ENCODE peak calls at places on chromosome 12, in eight cellular contexts. Y is cardiac muscle cell, R is RWPE1, U is glutamatergic neuron, P is heart right ventricle, N is fibroblast of the aortic adventitia, E is dorsolateral prefrontal cortex, Q is hepatocyte. I is an unnamed sample.

GRCh38 chr12:127588224-127588623 is 678.7 kb upstream of the TMEM132C start:
- DNase-seq in Y (peak), P (no peak), Q (no peak), E (no peak), U (no peak), N (peak), R (peak), I (no peak)

GRCh38 chr12:6538420-6539275 is 4.3 kb downstream of the GAPDH start:
- DNase-seq in Q (no peak), Y (peak), P (no peak), R (no peak), N (peak), U (no peak), E (no peak), I (no peak)

GRCh38 chr12:132593938-132594358 is 16.4 kb downstream of the LRCOL1 start:
- DNase-seq in U (peak), P (peak), Q (peak), Y (peak), E (peak), N (peak), R (peak), I (peak)

GRCh38 chr12:1826867-1827705 is 6.7 kb downstream of the LRTM2 start:
- DNase-seq in U (no peak), E (no peak), P (no peak), N (no peak), Y (no peak), Q (no peak), R (no peak), I (no peak)

GRCh38 chr12:48811454-48812090 is 6.7 kb upstream of the CACNB3 start:
- DNase-seq in R (no peak), P (no peak), N (no peak), U (no peak), Q (no peak), E (no peak), Y (no peak), I (no peak)

GRCh38 chr12:49893753-49894752 is 9.6 kb downstream of the FAIM2 start:
- DNase-seq in R (peak), E (no peak), P (no peak), Y (peak), N (peak), Q (peak), U (no peak), I (peak)

GRCh38 chr12:103301642-103302620 is 193.8 kb downstream of the C12orf42 start:
- DNase-seq in P (no peak), N (no peak), Y (no peak), E (no peak), Q (peak), U (peak), R (no peak), I (no peak)

GRCh38 chr12:114213055-114213561 is 192.8 kb downstream of the TBX5 start:
- DNase-seq in Q (no peak), P (peak), Y (no peak), E (no peak), U (no peak), N (no peak), R (no peak), I (no peak)

GRCh38 chr12:62724285-62724684 is 210.7 kb downstream of the PPM1H start:
- DNase-seq in R (no peak), Q (no peak), U (no peak), N (no peak), Y (no peak), E (no peak), P (no peak), I (no peak)

GRCh38 chr12:227923-228845 is 14.2 kb upstream of the SLC6A12 start:
- DNase-seq in E (no peak), Q (no peak), R (no peak), N (no peak), Y (no peak), U (no peak), P (no peak), I (no peak)

GRCh38 chr12:96070670-96071279 is 35.4 kb upstream of the LTA4H start:
- DNase-seq in Q (no peak), R (no peak), Y (peak), E (peak), N (peak), P (no peak), U (peak), I (no peak)

GRCh38 chr12:40175045-40175444 is 49.8 kb upstream of the LRRK2 start:
- DNase-seq in N (no peak), R (no peak), P (no peak), U (no peak), E (no peak), Q (no peak), Y (no peak), I (no peak)

GRCh38 chr12:26286186-26286585 is 90.8 kb downstream of the SSPN start:
- DNase-seq in U (no peak), R (no peak), Q (no peak), Y (no peak), P (no peak), E (peak), N (no peak), I (no peak)

GRCh38 chr12:51262758-51263177 is 7.4 kb downstream of the SMAGP start:
- DNase-seq in U (peak), P (no peak), E (no peak), N (peak), Y (peak), R (no peak), Q (no peak), I (peak)

GRCh38 chr12:65490193-65490592 is 211.7 kb downstream of the MSRB3 start:
- DNase-seq in Q (no peak), E (no peak), N (peak), P (no peak), U (no peak), Y (peak), R (no peak), I (peak)

GRCh38 chr12:47033081-47033480 is 46.3 kb upstream of the PCED1B start:
- DNase-seq in U (no peak), E (no peak), Y (peak), Q (peak), R (no peak), N (peak), P (no peak), I (peak)

GRCh38 chr12:67592228-67593011 is 56.1 kb upstream of the DYRK2 start:
- DNase-seq in Y (peak), R (peak), U (no peak), Q (peak), P (peak), E (no peak), N (peak), I (peak)

GRCh38 chr12:171743-172705 is 41.9 kb downstream of the SLC6A12 start:
- DNase-seq in N (no peak), E (no peak), P (no peak), Y (no peak), R (no peak), U (no peak), Q (no peak), I (no peak)

GRCh38 chr12:49487605-49488004 is 51.2 kb upstream of the KCNH3 start:
- DNase-seq in R (no peak), P (no peak), Y (no peak), U (no peak), Q (no peak), E (no peak), N (no peak), I (no peak)

GRCh38 chr12:93851245-93851665 is 174.1 kb downstream of the CRADD start:
- DNase-seq in U (no peak), Q (no peak), P (no peak), N (no peak), R (no peak), Y (no peak), E (no peak), I (no peak)

GRCh38 chr12:6946033-6946919 is 2.5 kb downstream of the C12orf57 start:
- DNase-seq in Y (peak), Q (peak), U (peak), P (no peak), N (no peak), E (peak), R (peak), I (peak)

GRCh38 chr12:104352106-104352713 is 48.7 kb downstream of the EID3 start:
- DNase-seq in P (no peak), Y (no peak), N (peak), E (no peak), Q (peak), R (no peak), U (no peak), I (no peak)

GRCh38 chr12:2378835-2379330 is 326.1 kb downstream of the CACNA1C start:
- DNase-seq in R (no peak), Q (no peak), U (no peak), Y (no peak), E (no peak), P (no peak), N (no peak), I (no peak)

GRCh38 chr12:49200882-49201594 is 12.2 kb upstream of the TUBA1A start:
- DNase-seq in R (peak), P (no peak), E (no peak), Y (peak), U (no peak), Q (peak), N (peak), I (no peak)

GRCh38 chr12:52130695-52131094 is 51.2 kb downstream of the SMIM41 start:
- DNase-seq in P (no peak), Q (no peak), E (no peak), U (no peak), N (no peak), R (no peak), Y (no peak), I (no peak)

GRCh38 chr12:56954956-56955355 is 2.5 kb downstream of the RDH16 start:
- DNase-seq in Y (no peak), N (no peak), U (no peak), Q (no peak), E (no peak), R (no peak), P (no peak), I (no peak)

GRCh38 chr12:55935742-55936151 is 4.8 kb downstream of the DGKA start:
- DNase-seq in N (no peak), P (peak), R (no peak), E (peak), Y (peak), U (no peak), Q (no peak), I (no peak)

GRCh38 chr12:57389033-57389432 is 41.8 kb downstream of the R3HDM2 start:
- DNase-seq in R (peak), P (no peak), U (no peak), Y (peak), N (peak), E (no peak), Q (peak), I (no peak)

GRCh38 chr12:94792690-94793089 is 142.3 kb upstream of the TMCC3 start:
- DNase-seq in N (no peak), Q (peak), P (peak), Y (peak), E (no peak), R (no peak), U (no peak), I (no peak)

GRCh38 chr12:105369014-105369413 is 38.5 kb downstream of the C12orf75 start:
- DNase-seq in U (no peak), P (no peak), Q (no peak), R (no peak), Y (peak), E (no peak), N (peak), I (no peak)
- TF ChIP-seq CTCF in U (no peak), P (no peak), Q (peak), R (no peak), Y (no peak), E (no peak), N (peak), I (no peak)

GRCh38 chr12:121209629-121210572 is at the start of gene P2RX4:
- DNase-seq in Q (peak), E (peak), N (peak), R (peak), P (peak), U (peak), Y (peak), I (peak)
- TF ChIP-seq CTCF in Q (peak), E (peak), N (no peak), R (peak), P (peak), U (no peak), Y (peak), I (peak)

DNA sequence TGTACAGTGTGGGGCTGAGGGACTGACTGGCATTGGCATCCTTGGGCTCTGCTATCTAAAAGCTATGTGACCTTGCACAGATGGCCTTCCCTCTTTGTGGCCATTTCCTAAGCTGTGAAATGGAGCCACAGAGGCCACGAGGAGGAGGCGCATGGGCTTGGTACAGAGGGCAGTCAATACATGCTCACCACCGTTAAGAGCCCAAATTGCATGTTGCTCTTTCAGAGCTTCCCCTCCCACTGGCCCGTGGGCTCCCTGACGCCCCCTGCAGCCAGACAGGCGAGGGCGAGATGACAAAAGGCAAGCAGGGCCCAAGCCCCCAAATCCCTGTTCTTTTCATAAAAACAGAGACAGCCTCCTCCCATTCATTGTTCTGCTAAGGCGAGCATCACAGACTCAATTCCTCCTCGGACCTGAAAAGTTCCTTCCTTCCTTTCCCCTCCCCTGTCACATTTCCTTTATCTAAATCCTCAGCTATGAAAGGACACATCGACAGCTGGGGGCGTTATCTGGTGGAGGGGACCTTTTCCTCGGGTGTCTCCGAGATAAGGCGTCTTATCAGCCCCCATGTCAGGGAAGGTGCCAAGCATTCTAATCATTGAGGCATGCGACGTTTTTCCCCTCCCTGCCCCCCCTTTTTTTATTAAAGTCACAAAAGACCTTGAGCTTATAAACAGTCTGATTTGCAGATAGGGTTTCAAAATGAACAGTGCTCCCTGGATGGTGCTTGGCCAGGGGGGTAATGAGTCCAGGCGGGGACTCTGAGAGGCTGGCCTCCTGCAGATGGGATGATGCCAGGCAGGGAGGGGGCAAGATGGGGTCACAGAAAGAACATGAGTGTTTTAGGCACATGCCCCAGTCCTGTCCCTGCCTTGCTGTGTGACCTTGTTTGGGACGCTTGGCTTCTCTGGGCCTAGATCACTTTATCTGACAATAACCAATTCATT is 26.4 kb downstream of the FAM222A start:
- DNase-seq in Q (no peak), E (no peak), P (no peak), U (peak), N (no peak), Y (peak), R (no peak), I (no peak)
- TF ChIP-seq CTCF in Q (peak), E (no peak), P (peak), U (no peak), N (peak), Y (peak), R (no peak), I (no peak)

GRCh38 chr12:69278814-69279782 is 39.7 kb downstream of the CPSF6 start:
- DNase-seq in N (no peak), P (no peak), Q (no peak), R (no peak), E (no peak), Y (no peak), U (no peak), I (no peak)

GRCh38 chr12:69287556-69287955 is 48.2 kb downstream of the CPSF6 start:
- DNase-seq in P (no peak), N (peak), Y (no peak), U (no peak), Q (no peak), R (no peak), E (no peak), I (no peak)

DNA sequence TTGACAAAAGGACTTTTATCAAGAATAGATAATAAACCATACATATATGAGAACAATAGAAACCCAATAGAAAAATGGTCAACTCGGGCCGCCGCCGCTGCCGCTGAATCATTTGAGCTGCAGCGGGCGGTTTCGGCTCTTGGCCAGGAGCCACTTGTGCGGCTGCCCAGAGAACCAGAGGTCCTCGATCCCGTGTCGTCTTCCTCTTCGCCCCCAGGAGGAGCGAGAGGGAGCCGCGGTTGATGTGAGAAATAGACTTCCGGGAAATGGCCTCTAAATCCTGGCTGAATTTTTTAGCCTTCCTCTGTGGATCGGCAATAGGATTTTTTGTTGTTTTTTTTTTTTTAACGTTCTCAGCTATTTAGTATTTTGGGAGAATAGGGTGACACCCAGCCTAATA is 44.8 kb downstream of the CPSF6 start:
- DNase-seq in U (peak), E (peak), P (peak), N (peak), R (peak), Y (peak), Q (peak), I (peak)
- TF ChIP-seq CTCF in U (no peak), E (no peak), P (peak), N (peak), R (no peak), Y (peak), Q (no peak), I (no peak)

GRCh38 chr12:54390176-54390667 is 5.7 kb upstream of the ZNF385A start:
- DNase-seq in R (peak), U (no peak), Q (no peak), E (no peak), Y (no peak), N (no peak), P (no peak), I (no peak)

GRCh38 chr12:54389536-54390175 is 5.1 kb upstream of the ZNF385A start:
- DNase-seq in U (no peak), Q (no peak), N (no peak), E (no peak), P (no peak), R (no peak), Y (no peak), I (no peak)

GRCh38 chr12:54389139-54389508 is 4.6 kb upstream of the ZNF385A start:
- DNase-seq in Y (no peak), Q (no peak), R (no peak), P (no peak), N (no peak), E (no peak), U (no peak), I (no peak)

GRCh38 chr12:54392485-54393349 is 8.2 kb upstream of the ZNF385A start:
- DNase-seq in P (no peak), Q (no peak), U (no peak), Y (no peak), E (no peak), R (no peak), N (no peak), I (no peak)

DNA sequence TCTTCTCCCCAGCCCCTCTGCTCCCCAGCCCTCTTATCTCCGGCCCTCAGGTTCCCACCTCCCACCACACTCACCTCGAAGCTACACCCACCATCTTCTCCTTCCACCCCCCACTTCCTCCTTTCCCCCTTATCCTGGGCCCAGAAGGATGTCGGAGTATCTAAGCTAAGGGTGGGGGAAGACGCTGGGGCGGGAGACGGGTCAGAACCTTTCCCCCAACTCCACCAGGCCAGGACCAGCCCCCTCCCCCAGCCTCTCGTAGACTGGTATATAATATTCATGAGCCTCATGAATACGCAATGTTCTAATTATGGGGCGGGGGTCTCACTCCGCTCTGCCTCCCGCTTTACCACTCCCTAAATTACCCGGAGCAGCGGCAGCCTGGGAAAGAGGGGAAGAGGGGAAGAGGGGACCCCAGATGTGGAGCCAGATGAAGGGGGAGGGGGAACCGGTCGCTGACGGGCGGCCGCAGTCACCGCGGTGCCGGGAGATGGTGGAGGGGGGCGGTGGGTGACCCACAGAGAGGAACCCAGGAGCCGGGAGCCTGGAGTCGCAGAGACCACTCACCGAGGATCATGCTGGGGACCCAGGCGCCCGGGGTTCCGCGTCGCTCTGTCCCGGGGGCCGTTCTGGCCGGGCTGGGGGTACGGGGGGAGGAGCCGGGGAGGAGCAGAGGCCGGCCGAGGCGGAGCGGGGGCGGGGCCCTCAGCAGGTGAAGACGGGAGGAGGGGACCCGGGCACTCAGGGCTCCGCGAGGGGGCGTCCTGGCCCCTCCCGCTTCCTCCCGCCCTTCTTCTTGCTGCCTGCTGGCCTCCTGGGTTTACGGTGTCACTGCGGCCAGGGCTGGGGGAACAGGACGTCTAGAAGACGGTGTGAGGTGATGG is 6.4 kb upstream of the ZNF385A start:
- DNase-seq in Y (no peak), U (peak), R (peak), E (no peak), N (no peak), Q (peak), P (no peak), I (peak)
- TF ChIP-seq CTCF in Y (peak), U (no peak), R (no peak), E (no peak), N (no peak), Q (peak), P (peak), I (no peak)

GRCh38 chr12:110561471-110562201 is 21.5 kb downstream of the PPTC7 start:
- DNase-seq in Q (no peak), P (no peak), U (no peak), Y (no peak), E (no peak), N (no peak), R (no peak), I (no peak)
- TF ChIP-seq CTCF in Q (no peak), P (no peak), U (no peak), Y (no peak), E (no peak), N (no peak), R (no peak), I (no peak)

GRCh38 chr12:115895247-115895646 is 382.2 kb downstream of the MED13L start:
- DNase-seq in P (no peak), N (no peak), Y (no peak), E (no peak), R (no peak), Q (no peak), U (peak), I (peak)

GRCh38 chr12:115897718-115898117 is 379.8 kb downstream of the MED13L start:
- DNase-seq in E (no peak), P (no peak), N (no peak), U (no peak), R (no peak), Y (no peak), Q (no peak), I (no peak)

GRCh38 chr12:115898670-115899069 is 378.8 kb downstream of the MED13L start:
- DNase-seq in E (no peak), U (no peak), R (no peak), Y (no peak), N (no peak), Q (no peak), P (no peak), I (no peak)
- TF ChIP-seq CTCF in E (no peak), U (no peak), R (no peak), Y (no peak), N (no peak), Q (peak), P (no peak), I (no peak)